ENCODE peak calls at places on chromosome 14, in five cellular contexts. V is breast epithelium, U is GM04503, R is omental fat pad, G is GM06990. B is an unnamed sample.

GRCh38 chr14:65495196-65495595 is 82.7 kb downstream of the FUT8 start:
- DNase-seq in V (no peak), U (no peak), R (no peak), G (no peak), B (no peak)

GRCh38 chr14:21382886-21383847 is 652 bp downstream of the SUPT16H start:
- DNase-seq in V (peak), U (peak), R (no peak), G (peak), B (no peak)

GRCh38 chr14:68656452-68656851 is 136.4 kb downstream of the ZFP36L1 start:
- DNase-seq in V (peak), U (no peak), R (no peak), G (no peak), B (no peak)

GRCh38 chr14:33943081-33943480 is 7.8 kb downstream of the EGLN3 start:
- DNase-seq in V (no peak), U (no peak), R (no peak), G (no peak), B (no peak)

GRCh38 chr14:73744175-73744867 is 30.1 kb upstream of the PNMA1 start:
- DNase-seq in V (no peak), U (no peak), R (no peak), G (no peak), B (no peak)

GRCh38 chr14:96484391-96484790 is 17.8 kb upstream of the PAPOLA start:
- DNase-seq in V (no peak), U (no peak), R (no peak), G (no peak), B (no peak)

GRCh38 chr14:28681681-28682080 is 84.9 kb upstream of the FOXG1 start:
- DNase-seq in V (no peak), U (no peak), R (no peak), G (no peak), B (no peak)

GRCh38 chr14:76688373-76688671 is 72.9 kb upstream of the VASH1 start:
- DNase-seq in V (no peak), U (no peak), R (no peak), G (no peak), B (peak)

GRCh38 chr14:71908141-71908540 is 24.1 kb upstream of the RGS6 start:
- DNase-seq in V (no peak), U (no peak), R (no peak), G (no peak), B (peak)

GRCh38 chr14:104927901-104928300 is 3.2 kb downstream of the PLD4 start:
- DNase-seq in V (no peak), U (no peak), R (no peak), G (no peak), B (no peak)